ENCODE peak calls at places on chromosome 5, in eight cellular contexts. G is HCT116, H is fibroblast of lung, P is mammary epithelial cell, Z is astrocyte, J is GM23248, Q is endothelial cell of umbilical vein, F is neural progenitor cell. B is an unnamed sample.

GRCh38 chr5:96151891-96152290 is 190.2 kb upstream of the ELL2 start:
- DNase-seq in J (no peak), Q (no peak), H (no peak), P (no peak), F (no peak), Z (no peak), G (no peak), B (no peak)

GRCh38 chr5:69276422-69277174 is 41.9 kb downstream of the CDK7 start:
- DNase-seq in P (no peak), H (peak), F (no peak), Z (peak), Q (no peak), J (peak), G (no peak), B (no peak)

GRCh38 chr5:150180241-150181027 is 9.4 kb upstream of the SLC6A7 start:
- DNase-seq in Q (no peak), F (no peak), P (no peak), J (peak), H (peak), Z (no peak), G (no peak), B (no peak)

GRCh38 chr5:5522336-5522735 is 99.9 kb downstream of the ICE1 start:
- DNase-seq in F (no peak), P (no peak), Z (no peak), Q (no peak), J (no peak), H (no peak), G (no peak), B (no peak)

GRCh38 chr5:1130218-1130946 is 18.5 kb upstream of the SLC12A7 start:
- DNase-seq in P (no peak), F (no peak), J (no peak), Q (no peak), Z (no peak), G (no peak), H (no peak), B (no peak)

GRCh38 chr5:115098041-115098702 is 71.5 kb downstream of the TRIM36 start:
- DNase-seq in Z (peak), P (peak), J (peak), Q (peak), G (peak), H (peak), F (peak), B (peak)

GRCh38 chr5:18329346-18329745 is 695.1 kb downstream of the TAF11L14 start:
- DNase-seq in J (peak), Q (no peak), H (no peak), F (peak), Z (peak), G (no peak), P (no peak), B (no peak)

GRCh38 chr5:172801184-172801671 is 30.2 kb upstream of the DUSP1 start:
- DNase-seq in H (peak), P (peak), Z (peak), F (no peak), J (peak), Q (no peak), G (no peak), B (no peak)

GRCh38 chr5:59873113-59873512 is 20.4 kb downstream of the PDE4D start:
- DNase-seq in H (peak), F (no peak), P (no peak), J (peak), Q (no peak), Z (peak), G (no peak), B (no peak)

GRCh38 chr5:126503602-126504104 is 80.4 kb downstream of the GRAMD2B start:
- DNase-seq in P (no peak), G (no peak), Q (peak), J (peak), Z (peak), F (no peak), H (peak), B (no peak)

GRCh38 chr5:173103411-173103810 is 40.9 kb upstream of the BNIP1 start:
- DNase-seq in J (no peak), Z (no peak), G (no peak), P (no peak), H (no peak), F (no peak), Q (no peak), B (no peak)

GRCh38 chr5:95861221-95861857 is 38.8 kb upstream of the GLRX start:
- DNase-seq in F (no peak), J (peak), Z (peak), H (peak), P (peak), Q (peak), G (peak), B (peak)

GRCh38 chr5:58264276-58264675 is 195.6 kb downstream of the PLK2 start:
- DNase-seq in P (no peak), Q (peak), F (no peak), J (no peak), G (no peak), Z (no peak), H (no peak), B (no peak)

GRCh38 chr5:158080112-158080511 is 221.2 kb upstream of the CLINT1 start:
- DNase-seq in Q (no peak), G (no peak), P (no peak), J (no peak), F (peak), H (no peak), Z (no peak), B (no peak)

GRCh38 chr5:142466195-142466951 is 141.6 kb upstream of the SPRY4 start:
- DNase-seq in P (peak), Q (peak), H (peak), Z (peak), F (no peak), J (peak), G (no peak), B (peak)

GRCh38 chr5:67537439-67538342 is 341.1 kb upstream of the CD180 start:
- DNase-seq in Z (no peak), P (peak), G (no peak), Q (peak), H (no peak), J (peak), F (no peak), B (no peak)

GRCh38 chr5:92309336-92309991 is 926.3 kb upstream of the ARRDC3 start:
- DNase-seq in F (peak), Z (peak), J (peak), G (peak), Q (peak), P (peak), H (peak), B (peak)

GRCh38 chr5:107393846-107394245 is 276.9 kb downstream of the EFNA5 start:
- DNase-seq in P (no peak), Q (no peak), G (no peak), J (no peak), Z (no peak), F (no peak), H (no peak), B (no peak)

GRCh38 chr5:111083323-111083722 is 8.8 kb upstream of the WDR36 start:
- DNase-seq in Z (peak), P (no peak), H (no peak), G (no peak), Q (peak), J (no peak), F (no peak), B (peak)

GRCh38 chr5:123476696-123477095 is 35.3 kb upstream of the CSNK1G3 start:
- DNase-seq in Z (no peak), H (no peak), Q (no peak), P (no peak), F (no peak), J (peak), G (no peak), B (no peak)

GRCh38 chr5:35924950-35925722 is 13.3 kb downstream of the CAPSL start:
- DNase-seq in Z (peak), H (peak), J (peak), Q (peak), G (peak), P (peak), F (peak), B (peak)

GRCh38 chr5:55985181-55985580 is 9.6 kb downstream of the IL6ST start:
- DNase-seq in F (no peak), P (no peak), H (no peak), Z (no peak), Q (no peak), J (no peak), G (no peak), B (no peak)

GRCh38 chr5:153816870-153817269 is 221.8 kb downstream of the FAM114A2 start:
- DNase-seq in Q (no peak), Z (no peak), J (no peak), F (no peak), G (no peak), H (no peak), P (no peak), B (no peak)

GRCh38 chr5:173781432-173781825 is 106.7 kb upstream of the CPEB4 start:
- DNase-seq in P (no peak), G (no peak), J (no peak), Z (no peak), H (no peak), F (no peak), Q (no peak), B (no peak)

GRCh38 chr5:59831341-59831989 is 62.1 kb downstream of the PDE4D start:
- DNase-seq in J (no peak), Q (no peak), F (no peak), Z (peak), G (no peak), P (no peak), H (peak), B (no peak)

GRCh38 chr5:38871790-38872551 is 26.2 kb downstream of the OSMR start:
- DNase-seq in Q (peak), P (peak), G (peak), F (no peak), H (peak), Z (peak), J (peak), B (peak)

GRCh38 chr5:152456815-152457443 is 51.9 kb upstream of the NMUR2 start:
- DNase-seq in J (no peak), F (no peak), Z (no peak), H (no peak), P (no peak), G (no peak), Q (no peak), B (no peak)

GRCh38 chr5:74589204-74590056 is 51.1 kb downstream of the ENC1 start:
- DNase-seq in H (no peak), Z (no peak), G (no peak), P (no peak), Q (no peak), F (no peak), J (no peak), B (no peak)

GRCh38 chr5:100252040-100252439 is 283.1 kb upstream of the FAM174A start:
- DNase-seq in P (no peak), F (no peak), H (no peak), G (no peak), J (no peak), Q (no peak), Z (no peak), B (no peak)

GRCh38 chr5:849651-850301 is 1.0 kb downstream of the ZDHHC11 start:
- DNase-seq in Q (no peak), H (no peak), J (peak), P (no peak), Z (no peak), G (no peak), F (peak), B (no peak)

GRCh38 chr5:50792845-50793244 is 126.4 kb downstream of the PARP8 start:
- DNase-seq in H (no peak), Q (no peak), P (no peak), J (no peak), G (no peak), Z (no peak), F (no peak), B (no peak)

DNA sequence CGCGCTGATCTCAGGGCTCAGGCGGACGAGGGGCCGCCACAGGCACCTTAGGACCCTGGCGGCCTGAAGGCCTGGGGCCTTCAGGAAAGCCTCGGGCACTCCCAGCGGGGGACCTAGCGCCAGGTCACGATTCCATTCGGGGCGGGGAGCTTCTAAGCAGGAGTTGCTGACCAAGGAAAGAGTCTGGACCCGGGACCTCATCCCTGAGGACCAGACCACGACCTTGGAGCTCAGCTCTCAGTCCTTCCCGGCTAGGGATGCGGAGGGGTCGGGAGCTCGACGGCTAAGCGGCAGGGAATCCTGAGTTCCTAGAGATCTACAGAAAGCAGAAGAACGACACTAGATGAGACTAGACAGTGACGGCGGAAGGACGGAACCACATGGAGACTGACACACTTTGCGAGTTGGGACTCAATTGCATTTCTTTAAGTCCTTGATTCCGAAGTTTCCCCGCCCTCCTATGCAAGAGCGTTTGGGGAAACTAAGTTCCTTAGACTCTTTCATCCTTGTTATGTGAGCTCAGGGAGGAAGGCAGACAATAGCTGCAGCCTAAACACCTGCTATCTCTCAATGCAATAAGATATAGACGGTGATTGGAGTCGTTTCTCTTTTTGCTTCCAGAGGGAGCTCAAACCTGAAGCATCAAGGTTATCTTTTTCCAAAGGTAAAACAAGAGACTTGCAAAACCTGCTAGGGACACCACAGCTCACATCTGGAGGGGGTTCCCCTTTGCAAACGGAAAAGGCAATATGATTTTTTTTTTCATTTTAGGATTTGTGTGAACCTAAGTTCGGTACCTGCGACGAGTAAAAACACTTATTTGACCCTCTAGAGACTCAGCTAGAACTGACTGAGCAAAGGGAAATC is 9.7 kb downstream of the NR2F1-AS1 start:
- DNase-seq in J (no peak), F (peak), H (no peak), G (no peak), P (no peak), Q (no peak), Z (no peak), B (no peak)
- H3K4me3 ChIP-seq in J (peak), F (peak), H (no peak), G (no peak), P (peak), Q (no peak), Z (no peak), B (no peak)

DNA sequence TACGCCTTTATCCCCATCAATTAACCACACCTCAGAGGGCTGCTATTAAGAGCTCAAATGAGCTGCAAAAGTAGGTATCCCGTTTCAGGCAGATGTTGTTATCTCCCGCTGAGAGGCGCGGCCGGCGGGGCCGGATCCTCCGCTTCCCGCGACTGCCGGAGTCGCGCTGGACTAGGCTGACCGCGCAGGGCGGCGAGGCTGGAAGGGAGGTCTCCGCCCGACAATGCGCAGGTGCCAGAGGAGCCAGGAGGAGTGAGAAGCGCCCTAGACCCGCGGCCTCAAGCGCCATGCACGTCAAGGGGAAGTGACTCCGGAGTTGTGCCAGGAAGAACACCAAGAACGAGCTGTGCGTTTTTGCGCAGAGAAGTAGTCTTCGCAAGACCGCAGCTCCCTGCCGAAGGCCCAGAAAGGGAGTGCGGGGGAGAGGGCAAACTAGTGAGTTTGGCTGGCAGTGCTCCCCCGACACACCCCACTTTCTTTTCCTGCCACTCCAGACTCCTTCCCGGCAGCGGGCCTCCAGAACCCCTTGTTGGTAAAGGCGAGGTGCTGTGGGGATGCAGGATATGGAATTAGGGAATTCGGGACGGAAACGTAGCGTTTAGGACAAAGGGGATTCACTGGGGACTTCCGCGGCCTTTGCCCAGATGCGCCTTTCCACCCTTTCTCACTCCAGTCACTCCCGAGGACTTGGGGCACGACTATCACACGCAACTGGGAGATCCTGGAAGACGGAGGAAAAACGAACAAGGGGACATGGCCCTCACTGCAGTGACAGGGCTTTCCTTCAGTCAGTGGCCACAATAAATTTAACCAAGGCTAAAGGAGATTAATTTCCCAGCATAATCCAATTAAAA is 8.0 kb downstream of the NR2F1-AS1 start:
- DNase-seq in F (peak), J (peak), P (peak), H (peak), Q (no peak), G (no peak), Z (peak), B (no peak)
- TF ChIP-seq EZH2 in F (peak), J (no peak), P (no peak), H (no peak), Q (no peak), G (no peak), Z (no peak), B (peak)

DNA sequence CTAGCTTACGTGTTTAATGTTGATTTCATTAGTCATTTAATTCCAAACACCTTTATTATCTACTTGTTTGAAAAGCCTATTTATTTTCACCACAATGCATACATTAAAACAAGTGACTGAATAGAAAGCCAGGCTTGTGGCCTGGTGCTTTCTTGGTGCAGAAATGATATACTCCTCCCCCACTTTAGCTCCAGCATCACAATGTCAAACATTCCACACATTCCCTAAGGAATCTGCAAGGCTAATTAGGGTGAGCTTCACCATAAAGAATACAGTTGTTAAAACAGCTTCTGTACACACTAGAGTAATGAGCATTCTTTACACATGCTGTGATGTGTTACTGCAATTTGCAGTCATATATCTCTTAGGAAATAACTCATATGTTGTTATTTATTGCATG is 705.8 kb downstream of the CETN3 start:
- DNase-seq in H (peak), P (no peak), G (no peak), F (peak), Z (peak), Q (no peak), J (no peak), B (peak)
- H3K4me3 ChIP-seq in H (no peak), P (no peak), G (no peak), F (peak), Z (no peak), Q (no peak), J (no peak), B (no peak)

GRCh38 chr5:139792218-139792617 is 3.4 kb upstream of the PSD2 start:
- DNase-seq in P (no peak), J (no peak), Z (no peak), H (no peak), Q (no peak), G (no peak), F (no peak), B (no peak)

GRCh38 chr5:139797335-139797734 is 1.7 kb downstream of the PSD2 start:
- DNase-seq in F (no peak), Z (no peak), H (no peak), P (no peak), Q (no peak), J (peak), G (no peak), B (no peak)

GRCh38 chr5:139796061-139796806 is 626 bp downstream of the PSD2 start:
- DNase-seq in F (peak), P (no peak), J (no peak), G (no peak), H (no peak), Z (no peak), Q (no peak), B (no peak)

GRCh38 chr5:139795074-139796001 is at the start of gene PSD2:
- DNase-seq in G (no peak), H (peak), Z (no peak), P (peak), J (peak), F (peak), Q (no peak), B (peak)

DNA sequence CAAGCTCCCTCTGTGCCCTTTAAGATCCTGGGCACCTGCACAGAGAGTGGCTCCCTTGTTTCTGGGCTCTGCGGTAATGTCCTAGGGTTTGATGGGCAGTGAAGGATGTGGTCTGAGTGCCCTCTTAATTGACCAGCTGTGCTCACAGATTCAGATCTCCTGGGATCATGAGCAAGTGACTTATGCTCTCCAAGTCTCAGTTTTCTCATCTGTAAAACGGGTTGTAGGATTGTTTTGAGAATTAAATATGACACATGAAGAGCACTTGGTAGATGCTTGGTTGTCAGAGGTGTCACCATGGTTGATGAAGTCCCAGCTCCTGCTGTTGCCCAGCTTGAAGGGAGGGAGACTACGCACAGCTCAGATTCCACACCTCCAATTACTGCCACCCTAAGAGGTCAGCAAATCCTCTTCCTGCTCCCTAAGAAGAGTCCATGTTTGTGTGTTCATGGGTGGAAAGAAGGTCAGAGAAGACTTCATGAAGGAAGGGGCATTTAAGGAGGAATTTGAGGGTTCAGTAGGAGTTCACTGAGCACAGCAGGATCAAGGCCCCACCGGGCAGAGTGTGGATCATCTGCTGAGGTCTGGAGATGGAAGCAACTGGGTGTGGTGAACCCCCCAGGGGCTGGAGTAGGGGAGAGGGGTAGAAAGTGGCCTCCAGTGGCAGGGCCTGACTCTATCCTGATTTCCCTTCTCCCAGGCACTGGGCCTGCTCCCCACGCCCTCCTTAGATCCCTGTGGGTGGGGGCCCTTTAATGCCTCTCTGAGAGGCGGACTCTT is 1.4 kb upstream of the PSD2 start:
- DNase-seq in J (no peak), P (no peak), Q (no peak), F (no peak), G (no peak), Z (no peak), H (no peak), B (no peak)
- TF ChIP-seq EZH2 in J (no peak), P (peak), Q (no peak), F (no peak), G (no peak), Z (no peak), H (peak), B (no peak)

GRCh38 chr5:156450778-156451177 is 123.8 kb downstream of the SGCD start:
- DNase-seq in J (no peak), F (no peak), P (no peak), Q (no peak), Z (no peak), G (no peak), H (no peak), B (no peak)
- H3K4me3 ChIP-seq in J (no peak), F (no peak), P (no peak), Q (no peak), Z (no peak), G (no peak), H (no peak), B (no peak)

GRCh38 chr5:3778000-3778570 is 182.5 kb downstream of the IRX1 start:
- DNase-seq in J (no peak), F (no peak), P (no peak), Z (no peak), G (no peak), Q (no peak), H (no peak), B (no peak)
- TF ChIP-seq EZH2 in J (no peak), F (no peak), P (no peak), Z (no peak), G (no peak), Q (no peak), H (no peak), B (no peak)